ENCODE peak calls at places on chromosome 16, in seven cellular contexts. D is LoVo, L is A549, F is thoracic aorta, P is COR-L47, J is BJ, X is NCI-H146. T is an unnamed sample.

GRCh38 chr16:89290472-89290871 is 73.0 kb downstream of the ZNF778 start:
- DNase-seq in D (no peak), L (no peak), F (no peak), P (no peak), J (no peak), X (no peak), T (no peak)

GRCh38 chr16:66522816-66523590 is 26.9 kb downstream of the TK2 start:
- DNase-seq in D (no peak), L (no peak), F (no peak), P (no peak), J (no peak), X (no peak), T (no peak)

GRCh38 chr16:86683441-86684194 is 105.3 kb downstream of the FOXL1 start:
- DNase-seq in D (no peak), L (no peak), F (no peak), P (no peak), J (no peak), X (no peak), T (no peak)

GRCh38 chr16:51121850-51122249 is 29.2 kb downstream of the SALL1 start:
- DNase-seq in D (no peak), L (no peak), F (no peak), P (no peak), J (no peak), X (no peak), T (no peak)

GRCh38 chr16:85535352-85536072 is 77.6 kb upstream of the GSE1 start:
- DNase-seq in D (peak; percentile 75), L (no peak), F (no peak), P (no peak), J (no peak), X (no peak), T (no peak)

GRCh38 chr16:18788828-18789514 is 1.2 kb downstream of the RPS15A start:
- DNase-seq in D (no peak), L (no peak), F (no peak), P (no peak), J (no peak), X (peak; percentile 33), T (no peak)

GRCh38 chr16:58506241-58507194 is 6.6 kb downstream of the NDRG4 start:
- DNase-seq in D (no peak), L (no peak), F (no peak), P (no peak), J (no peak), X (no peak), T (no peak)

GRCh38 chr16:27273670-27274522 is 5.3 kb upstream of the NSMCE1 start:
- DNase-seq in D (peak; percentile 94), L (peak; percentile 87), F (no peak), P (no peak), J (no peak), X (no peak), T (no peak)

GRCh38 chr16:58519707-58520106 is 4.4 kb downstream of the SETD6 start:
- DNase-seq in D (no peak), L (no peak), F (no peak), P (no peak), J (no peak), X (no peak), T (no peak)

GRCh38 chr16:81366316-81366932 is 51.7 kb downstream of the GAN start:
- DNase-seq in D (peak; percentile 36), L (peak; percentile 67), F (no peak), P (peak; percentile 38), J (no peak), X (peak; percentile 16), T (no peak)

GRCh38 chr16:69721441-69721957 is 4.9 kb downstream of the NQO1 start:
- DNase-seq in D (no peak), L (no peak), F (no peak), P (no peak), J (no peak), X (no peak), T (no peak)

GRCh38 chr16:71297252-71297651 is 8.1 kb upstream of the CMTR2 start:
- DNase-seq in D (no peak), L (peak; percentile 4), F (no peak), P (no peak), J (no peak), X (no peak), T (no peak)

GRCh38 chr16:84854759-84855158 is 35.0 kb downstream of the CRISPLD2 start:
- DNase-seq in D (no peak), L (no peak), F (no peak), P (no peak), J (no peak), X (no peak), T (no peak)

GRCh38 chr16:15553313-15554088 is 89.5 kb downstream of the MARF1 start:
- DNase-seq in D (no peak), L (no peak), F (no peak), P (no peak), J (no peak), X (no peak), T (no peak)

GRCh38 chr16:52812945-52813556 is 239.6 kb downstream of the CHD9NB start:
- DNase-seq in D (peak; percentile 36), L (peak; percentile 42), F (no peak), P (no peak), J (peak; percentile 8), X (no peak), T (no peak)

GRCh38 chr16:65069090-65069489 is 52.8 kb downstream of the CDH11 start:
- DNase-seq in D (no peak), L (peak; percentile 23), F (no peak), P (no peak), J (peak; percentile 89), X (no peak), T (no peak)

GRCh38 chr16:2437032-2437790 is 8.0 kb downstream of the CCNF start:
- DNase-seq in D (no peak), L (no peak), F (no peak), P (no peak), J (no peak), X (no peak), T (no peak)

GRCh38 chr16:85444879-85445778 is 168.0 kb upstream of the GSE1 start:
- DNase-seq in D (no peak), L (no peak), F (no peak), P (peak; percentile 98), J (no peak), X (peak; percentile 94), T (no peak)

GRCh38 chr16:55622930-55623561 is 32.7 kb upstream of the SLC6A2 start:
- DNase-seq in D (peak; percentile 72), L (peak; percentile 39), F (no peak), P (no peak), J (no peak), X (no peak), T (no peak)

GRCh38 chr16:57623251-57624043 is 5.0 kb upstream of the ADGRG1 start:
- DNase-seq in D (no peak), L (peak; percentile 87), F (no peak), P (peak; percentile 8), J (no peak), X (no peak), T (peak; percentile 83)

GRCh38 chr16:3580686-3581085 is 3.5 kb upstream of the NLRC3 start:
- DNase-seq in D (no peak), L (no peak), F (no peak), P (no peak), J (no peak), X (no peak), T (no peak)

GRCh38 chr16:85306071-85306792 is 194.0 kb upstream of the CIBAR2 start:
- DNase-seq in D (no peak), L (peak; percentile 48), F (peak; percentile 75), P (no peak), J (peak; percentile 39), X (no peak), T (peak; percentile 39)

GRCh38 chr16:46947900-46948547 is 25.4 kb downstream of the DNAJA2 start:
- DNase-seq in D (peak; percentile 36), L (peak; percentile 55), F (no peak), P (no peak), J (no peak), X (no peak), T (no peak)

GRCh38 chr16:63684702-63685101 is 1437.2 kb downstream of the CDH11 start:
- DNase-seq in D (no peak), L (no peak), F (no peak), P (no peak), J (no peak), X (peak; percentile 15), T (no peak)